ENCODE peak calls at places on chromosomes 4 and X, in seven cellular contexts. J, C, V, L, Y, G and N are unnamed samples.

GRCh38 chr4:118018381-118018780 is 15.9 kb upstream of the NDST3 start:
- DNase-seq in L (no peak), G (no peak), Y (no peak), V (no peak), C (no peak), J (no peak), N (no peak)

GRCh38 chr4:37415845-37416369 is 171.4 kb downstream of the NWD2 start:
- DNase-seq in V (peak), J (no peak), L (peak), G (peak), Y (no peak), C (no peak), N (no peak)

GRCh38 chrX:47187106-47187677 is 6.4 kb upstream of the UBA1 start:
- DNase-seq in J (no peak), V (no peak), L (no peak), C (no peak), Y (no peak), G (peak), N (no peak)

GRCh38 chr4:38188631-38189101 is 228.5 kb downstream of the PTTG2 start:
- DNase-seq in V (no peak), Y (no peak), G (no peak), J (no peak), L (no peak), C (no peak), N (no peak)

GRCh38 chrX:77493677-77494553 is 46.7 kb downstream of the FGF16 start:
- DNase-seq in V (peak), L (peak), G (peak), Y (no peak), J (no peak), C (no peak), N (peak)

GRCh38 chr4:3572363-3572762 is 40.1 kb upstream of the LRPAP1 start:
- DNase-seq in J (no peak), Y (no peak), G (peak), C (no peak), V (no peak), L (peak), N (no peak)

GRCh38 chr4:181991374-181991773 is 251.8 kb upstream of the TENM3 start:
- DNase-seq in C (no peak), J (no peak), V (no peak), G (no peak), L (no peak), Y (no peak), N (no peak)

GRCh38 chrX:154748712-154749339 is 2.1 kb downstream of the GAB3 start:
- DNase-seq in G (peak), V (peak), Y (peak), L (peak), J (peak), C (peak), N (no peak)

GRCh38 chr4:174457468-174457867 is 64.8 kb downstream of the HPGD start:
- DNase-seq in V (no peak), Y (no peak), C (no peak), J (no peak), L (no peak), G (no peak), N (no peak)

GRCh38 chr4:8848507-8849265 is 23.0 kb downstream of the HMX1 start:
- DNase-seq in G (peak), V (no peak), J (no peak), C (no peak), Y (no peak), L (no peak), N (no peak)

GRCh38 chr4:53674891-53675290 is 83.6 kb upstream of the LNX1 start:
- DNase-seq in J (no peak), V (no peak), G (no peak), L (no peak), Y (no peak), C (no peak), N (no peak)

GRCh38 chr4:123986268-123986798 is 589.7 kb downstream of the SPRY1 start:
- DNase-seq in L (no peak), V (peak), J (peak), C (peak), Y (no peak), G (no peak), N (peak)

GRCh38 chr4:96170198-96170597 is 330.3 kb downstream of the PDHA2 start:
- DNase-seq in J (no peak), C (no peak), Y (no peak), V (no peak), G (peak), L (no peak), N (no peak)

GRCh38 chr4:75325316-75325715 is 188.9 kb downstream of the RCHY1 start:
- DNase-seq in J (no peak), V (no peak), L (no peak), Y (no peak), C (no peak), G (no peak), N (no peak)

GRCh38 chr4:47483722-47484121 is 1.4 kb upstream of the ATP10D start:
- DNase-seq in L (peak), V (no peak), C (no peak), J (no peak), G (no peak), Y (no peak), N (no peak)

GRCh38 chrX:149949743-149950436 is 11.6 kb upstream of the EOLA2 start:
- DNase-seq in G (no peak), J (no peak), C (no peak), L (no peak), Y (no peak), V (no peak), N (no peak)

GRCh38 chr4:16794816-16795445 is 103.5 kb downstream of the LDB2 start:
- DNase-seq in L (peak), C (peak), Y (peak), V (peak), J (peak), G (peak), N (peak)

GRCh38 chrX:1487401-1487800 is 34.7 kb upstream of the ASMTL start:
- DNase-seq in C (no peak), Y (no peak), G (peak), V (no peak), J (no peak), L (no peak), N (no peak)

DNA sequence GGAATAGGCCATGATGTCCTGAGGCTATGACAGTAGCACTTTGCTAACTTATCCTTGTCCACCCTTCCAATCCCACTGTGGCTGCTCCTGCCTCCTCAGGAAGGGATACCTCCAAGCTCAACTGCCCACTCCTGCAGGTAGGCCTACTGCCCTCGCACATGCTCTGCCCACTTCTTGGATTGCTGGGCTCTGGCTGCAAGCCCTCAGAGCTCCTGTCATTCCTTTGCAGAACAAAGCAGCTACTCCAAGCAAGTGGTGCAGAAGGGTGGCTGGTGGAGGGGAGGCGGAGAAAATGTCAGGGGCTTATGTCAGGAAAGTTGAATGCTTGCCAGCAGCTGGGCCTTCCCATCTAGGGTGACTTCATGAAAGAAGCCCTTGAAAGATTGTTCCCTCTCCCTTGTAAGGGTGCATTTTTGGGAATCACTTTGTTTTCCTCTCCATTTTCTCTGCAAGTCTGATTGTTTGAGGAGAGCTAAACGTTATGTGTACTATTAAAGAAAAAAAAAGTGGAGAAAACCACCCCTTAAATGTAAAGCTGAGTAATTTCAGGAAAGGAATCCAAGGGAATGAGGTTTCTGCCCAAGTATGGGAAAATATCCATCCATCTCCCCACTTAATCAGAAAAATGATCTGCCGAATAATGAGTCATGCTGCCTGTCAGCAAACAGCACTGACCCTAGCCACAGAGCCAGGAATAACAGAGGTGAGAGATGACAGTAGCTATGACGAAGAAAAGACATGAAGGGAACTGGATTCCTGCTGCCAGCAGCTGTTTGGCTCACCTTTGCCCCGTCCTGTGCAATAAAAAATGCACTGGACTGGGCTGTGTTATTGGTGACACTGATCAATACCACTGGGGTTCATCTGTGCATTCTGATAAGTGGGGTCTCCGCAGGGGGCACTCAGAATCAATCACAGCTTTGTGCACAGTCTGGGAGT is 102.0 kb downstream of the RTL5 start:
- DNase-seq in L (peak), J (no peak), Y (no peak), C (no peak), V (peak), G (peak), N (peak)
- H3K27ac ChIP-seq in L (no peak), J (no peak), Y (no peak), C (no peak), V (peak), G (no peak), N (peak)

DNA sequence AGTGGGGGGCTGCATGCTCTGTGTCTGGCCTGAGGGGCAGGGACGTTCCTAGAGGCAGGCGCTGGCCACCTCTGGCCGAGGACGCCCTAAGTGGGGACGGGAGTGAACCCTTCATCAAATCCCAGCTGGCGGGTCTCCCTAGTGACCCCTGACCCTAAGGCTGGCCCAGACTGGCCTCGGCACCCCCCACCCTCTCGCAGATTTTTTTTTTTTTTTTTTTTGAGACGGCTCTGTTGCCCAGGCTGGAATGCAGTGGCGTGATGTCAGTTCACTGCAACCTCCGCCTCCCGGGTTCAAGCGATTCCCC is 988 bp upstream of the MXD4 start:
- DNase-seq in L (no peak), G (no peak), C (no peak), Y (no peak), V (no peak), J (no peak), N (no peak)
- H3K27ac ChIP-seq in L (peak), G (no peak), C (peak), Y (peak), V (peak), J (peak), N (peak)

GRCh38 chrX:49292400-49293362 is 10.8 kb upstream of the GAGE10 start:
- DNase-seq in C (no peak), L (no peak), V (no peak), G (no peak), J (no peak), Y (no peak), N (no peak)

GRCh38 chrX:49290215-49290614 is 13.2 kb upstream of the GAGE10 start:
- DNase-seq in V (no peak), J (no peak), Y (no peak), C (no peak), L (no peak), G (no peak), N (no peak)

GRCh38 chrX:49286581-49286980 is 16.9 kb upstream of the GAGE10 start:
- DNase-seq in L (no peak), V (no peak), Y (no peak), C (no peak), G (no peak), J (no peak), N (no peak)

GRCh38 chrX:49287665-49288064 is 15.8 kb upstream of the GAGE10 start:
- DNase-seq in V (no peak), Y (no peak), G (no peak), J (no peak), L (no peak), C (no peak), N (no peak)

GRCh38 chrX:49291615-49292337 is 11.7 kb upstream of the GAGE10 start:
- DNase-seq in V (peak), L (peak), C (no peak), J (peak), G (peak), Y (peak), N (peak)
- H3K27ac ChIP-seq in V (no peak), L (no peak), C (no peak), J (no peak), G (no peak), Y (no peak), N (no peak)

GRCh38 chr4:1604706-1605205 is 79.4 kb downstream of the FAM53A start:
- DNase-seq in V (no peak), G (no peak), L (no peak), C (no peak), Y (peak), J (no peak), N (no peak)
- H3K27ac ChIP-seq in V (no peak), G (no peak), L (no peak), C (no peak), Y (peak), J (no peak), N (no peak)